ENCODE peak calls at places on chromosomes 12 and 14, in eight cellular contexts. M is A673, V is stomach, K is mammary epithelial cell, O is fibroblast of lung, N is lower lobe of right lung, Q is heart right ventricle, F is psoas muscle. I is an unnamed sample.
A peak's percentile ranks its signal among the peaks of the same experiment; 100 is the strongest.

GRCh38 chr12:42332301-42332894 is 6.4 kb downstream of the PPHLN1 start:
- DNase-seq in F (no peak), K (peak; percentile 26), Q (no peak), O (peak; percentile 67), N (no peak), M (peak; percentile 70), V (no peak), I (peak; percentile 24)

GRCh38 chr14:92610849-92611271 is 97.3 kb downstream of the RIN3 start:
- DNase-seq in K (no peak), N (no peak), Q (no peak), O (no peak), M (no peak), V (no peak), F (no peak), I (no peak)

GRCh38 chr12:105676694-105677093 is 346.2 kb downstream of the C12orf75 start:
- DNase-seq in O (no peak), F (no peak), N (no peak), V (peak; percentile 31), K (peak; percentile 24), M (no peak), Q (peak; percentile 32), I (no peak)

GRCh38 chr14:91870001-91870400 is 2.7 kb upstream of the TC2N start:
- DNase-seq in N (no peak), O (no peak), Q (no peak), M (no peak), F (no peak), V (no peak), K (peak; percentile 22), I (no peak)

GRCh38 chr14:65101631-65102440 is 481 bp downstream of the MAX start:
- DNase-seq in M (peak; percentile 6), K (peak; percentile 9), F (no peak), Q (peak; percentile 31), N (peak; percentile 58), O (no peak), V (peak; percentile 30), I (peak; percentile 15)

GRCh38 chr14:59463773-59464650 is 1.2 kb downstream of the GPR135 start:
- DNase-seq in N (peak; percentile 51), O (no peak), Q (peak; percentile 37), M (no peak), V (no peak), F (no peak), K (no peak), I (no peak)

GRCh38 chr12:102513272-102513671 is 32.9 kb upstream of the IGF1 start:
- DNase-seq in O (no peak), Q (no peak), F (no peak), N (no peak), V (no peak), M (no peak), K (no peak), I (no peak)

GRCh38 chr12:91327889-91328288 is 145.3 kb upstream of the DCN start:
- DNase-seq in K (no peak), M (no peak), V (no peak), Q (no peak), O (peak; percentile 65), F (no peak), N (no peak), I (no peak)

GRCh38 chr12:25315388-25315787 is 64.7 kb upstream of the KRAS start:
- DNase-seq in N (no peak), M (no peak), K (no peak), F (no peak), Q (no peak), O (no peak), V (no peak), I (no peak)

GRCh38 chr12:13198921-13199320 is 2.4 kb downstream of the EMP1 start:
- DNase-seq in O (peak; percentile 60), F (peak; percentile 28), N (no peak), M (no peak), K (no peak), V (no peak), Q (no peak), I (no peak)

GRCh38 chr12:67790660-67791059 is 142.1 kb downstream of the DYRK2 start:
- DNase-seq in M (no peak), Q (no peak), N (no peak), V (no peak), K (no peak), O (no peak), F (no peak), I (no peak)

GRCh38 chr14:94575730-94576585 is 5.3 kb upstream of the SERPINA5 start:
- DNase-seq in V (peak; percentile 46), M (no peak), K (peak; percentile 29), N (no peak), Q (no peak), F (no peak), O (no peak), I (no peak)

GRCh38 chr14:21070610-21071224 is 613 bp downstream of the ARHGEF40 start:
- DNase-seq in N (no peak), F (peak; percentile 44), M (no peak), Q (peak; percentile 63), K (no peak), O (peak; percentile 59), V (no peak), I (peak; percentile 52)

GRCh38 chr14:65835501-65835900 is 423.0 kb downstream of the FUT8 start:
- DNase-seq in N (no peak), M (no peak), F (no peak), O (no peak), V (no peak), K (no peak), Q (no peak), I (no peak)

GRCh38 chr14:79540394-79540793 is 670.9 kb downstream of the DIO2 start:
- DNase-seq in O (no peak), M (no peak), V (no peak), K (no peak), N (no peak), Q (no peak), F (no peak), I (no peak)

GRCh38 chr12:91813701-91814100 is 331.9 kb downstream of the BTG1 start:
- DNase-seq in F (no peak), Q (no peak), M (no peak), O (peak; percentile 19), V (no peak), K (peak; percentile 69), N (no peak), I (no peak)

GRCh38 chr14:103551338-103551762 is 11.1 kb downstream of the BAG5 start:
- DNase-seq in K (no peak), N (peak; percentile 50), M (no peak), F (peak; percentile 86), O (no peak), Q (peak; percentile 65), V (no peak), I (no peak)

GRCh38 chr12:106248849-106249371 is 1.1 kb upstream of the CKAP4 start:
- DNase-seq in Q (no peak), F (no peak), V (no peak), K (peak; percentile 46), M (peak; percentile 11), N (peak; percentile 57), O (peak; percentile 34), I (no peak)

GRCh38 chr12:94055528-94055927 is 92.8 kb upstream of the PLXNC1 start:
- DNase-seq in V (no peak), Q (no peak), F (no peak), M (no peak), O (no peak), K (no peak), N (no peak), I (no peak)

GRCh38 chr12:110531741-110532333 is 29.7 kb downstream of the RAD9B start:
- DNase-seq in F (no peak), O (peak; percentile 68), Q (no peak), V (no peak), K (peak; percentile 88), M (peak; percentile 55), N (no peak), I (no peak)
- H3K4me1 ChIP-seq in F (peaks cover 54% of the 10 kb centered on the region), O (peaks cover 15% of the 10 kb centered on the region), Q (peaks cover 52% of the 10 kb centered on the region), V (peaks cover 11% of the 10 kb centered on the region), K (peaks cover 27% of the 10 kb centered on the region), M (peaks cover 12% of the 10 kb centered on the region), N (peaks cover 6% of the 10 kb centered on the region), I (no peaks in the 10 kb centered on the region)

GRCh38 chr12:3744216-3744883 is 8.6 kb downstream of the CRACR2A start:
- DNase-seq in F (no peak), V (no peak), K (no peak), Q (no peak), O (no peak), N (no peak), M (no peak), I (no peak)
- TF ChIP-seq CTCF in F (no peak), V (no peak), K (peak; percentile 10), Q (no peak), O (no peak), N (no peak), M (no peak), I (no peak)

GRCh38 chr14:97217094-97217885 is 420.1 kb downstream of the VRK1 start:
- DNase-seq in M (peak; percentile 70), K (no peak), N (no peak), F (no peak), O (no peak), Q (no peak), V (no peak), I (no peak)
- H3K27me3 ChIP-seq in M (no peaks in the 10 kb centered on the region), K (peaks cover 2% of the 10 kb centered on the region), N (peaks cover 37% of the 10 kb centered on the region), F (peaks cover 32% of the 10 kb centered on the region), O (no peaks in the 10 kb centered on the region), Q (no peaks in the 10 kb centered on the region), V (peaks cover 34% of the 10 kb centered on the region), I (peaks cover 23% of the 10 kb centered on the region)

GRCh38 chr14:61694039-61694438 is 1.3 kb upstream of the HIF1A start:
- DNase-seq in V (no peak), N (no peak), F (no peak), M (no peak), Q (no peak), K (no peak), O (no peak), I (no peak)

GRCh38 chr14:61696753-61697318 is 1.5 kb downstream of the HIF1A start:
- DNase-seq in Q (no peak), V (no peak), F (no peak), N (no peak), M (no peak), K (no peak), O (no peak), I (no peak)

GRCh38 chr14:61698216-61698980 is 3.1 kb downstream of the HIF1A start:
- DNase-seq in K (no peak), Q (no peak), M (no peak), N (no peak), F (no peak), V (no peak), O (no peak), I (no peak)

GRCh38 chr14:61694830-61695694 is at the start of gene HIF1A:
- DNase-seq in O (peak; percentile 99), N (peak; percentile 99), M (peak; percentile 99), Q (peak; percentile 96), F (peak; percentile 95), K (peak; percentile 99), V (peak; percentile 97), I (peak; percentile 98)

DNA sequence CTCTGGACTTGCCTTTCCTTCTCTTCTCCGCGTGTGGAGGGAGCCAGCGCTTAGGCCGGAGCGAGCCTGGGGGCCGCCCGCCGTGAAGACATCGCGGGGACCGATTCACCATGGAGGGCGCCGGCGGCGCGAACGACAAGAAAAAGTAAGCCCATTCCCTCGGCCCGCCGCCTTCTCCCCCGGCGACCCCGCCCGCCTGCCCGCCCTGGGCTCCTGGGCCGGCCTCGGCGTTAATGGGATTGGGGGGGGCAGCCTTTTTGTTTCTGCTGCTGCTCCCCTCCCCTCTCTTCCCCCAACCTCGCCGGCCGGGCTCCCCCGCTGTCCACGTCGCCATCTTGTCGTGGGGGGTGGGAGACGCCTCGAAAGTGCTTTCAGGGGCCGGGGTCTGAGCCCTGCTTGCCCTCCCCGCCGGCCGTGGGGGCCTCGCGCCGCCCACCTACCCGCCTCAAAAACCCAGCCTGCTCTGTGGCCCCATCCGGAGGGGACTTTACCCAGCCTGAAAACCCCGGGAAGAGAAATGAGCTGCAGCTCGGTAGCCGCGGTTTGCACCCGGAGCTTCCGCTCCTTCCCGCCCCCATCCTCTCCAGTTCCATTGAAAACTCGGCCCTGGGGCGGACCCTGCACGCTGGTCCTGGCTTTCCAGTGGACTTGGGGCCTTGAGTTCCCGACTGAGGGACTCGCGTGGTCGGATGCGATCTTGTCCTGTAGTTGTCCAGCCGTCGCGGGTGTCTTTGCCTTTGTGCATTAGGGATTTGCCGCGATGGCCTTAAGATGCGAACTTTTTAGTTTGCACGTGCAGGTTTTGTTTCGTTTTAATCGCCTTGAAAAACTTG is 598 bp downstream of the HIF1A start:
- DNase-seq in V (peak; percentile 53), N (peak; percentile 68), K (peak; percentile 58), Q (peak; percentile 61), F (peak; percentile 56), M (peak; percentile 70), O (peak; percentile 59), I (peak; percentile 71)
- H3K4me1 ChIP-seq in V (peaks cover 9% of the 10 kb centered on the region), N (peaks cover 41% of the 10 kb centered on the region), K (peaks cover 16% of the 10 kb centered on the region), Q (peaks cover 50% of the 10 kb centered on the region), F (peaks cover 42% of the 10 kb centered on the region), M (peaks cover 23% of the 10 kb centered on the region), O (no peaks in the 10 kb centered on the region), I (peaks cover 6% of the 10 kb centered on the region)